ENCODE peak calls at places on chromosome 7, in four cellular contexts. R, U, D and L are unnamed samples.

GRCh38 chr7:138975343-138976104 is 5.7 kb downstream of the KIAA1549 start:
- DNase-seq in D (peak), R (no peak), U (no peak), L (no peak)

GRCh38 chr7:31904006-31904405 is 166.2 kb downstream of the PDE1C start:
- DNase-seq in R (no peak), D (no peak), U (no peak), L (no peak)

GRCh38 chr7:131072505-131073091 is 255.1 kb upstream of the MKLN1 start:
- DNase-seq in D (peak), R (no peak), U (no peak), L (no peak)

GRCh38 chr7:145845345-145845744 is 271.3 kb upstream of the CNTNAP2 start:
- DNase-seq in D (no peak), U (no peak), R (no peak), L (no peak)

GRCh38 chr7:1675673-1676549 is 5.8 kb downstream of the ELFN1 start:
- DNase-seq in U (no peak), R (no peak), D (no peak), L (no peak)

GRCh38 chr7:42236266-42237161 is 495 bp downstream of the GLI3 start:
- DNase-seq in D (no peak), R (no peak), U (peak), L (peak)

GRCh38 chr7:93218997-93219827 is 7.1 kb downstream of the HEPACAM2 start:
- DNase-seq in U (no peak), D (no peak), R (no peak), L (no peak)

GRCh38 chr7:101723835-101724234 is 93.6 kb upstream of the CUX1 start:
- DNase-seq in U (no peak), D (no peak), R (no peak), L (no peak)

GRCh38 chr7:120735791-120736190 is 122.2 kb downstream of the TSPAN12 start:
- DNase-seq in U (no peak), R (no peak), D (peak), L (peak)

GRCh38 chr7:47580175-47580701 is 1.7 kb downstream of the TNS3 start:
- DNase-seq in U (no peak), R (no peak), D (no peak), L (no peak)

GRCh38 chr7:27100601-27101187 is 1.8 kb downstream of the HOXA2 start:
- DNase-seq in U (no peak), D (no peak), R (no peak), L (no peak)

GRCh38 chr7:35255909-35256876 is 2.3 kb upstream of the TBX20 start:
- DNase-seq in U (no peak), D (no peak), R (no peak), L (no peak)

GRCh38 chr7:47684728-47685127 is 102.8 kb upstream of the TNS3 start:
- DNase-seq in R (no peak), D (no peak), U (no peak), L (no peak)

GRCh38 chr7:156650042-156650441 is 9.5 kb downstream of the RNF32 start:
- DNase-seq in U (no peak), R (no peak), D (no peak), L (no peak)

GRCh38 chr7:157690833-157691382 is 354.1 kb downstream of the DNAJB6 start:
- DNase-seq in R (peak), U (peak), D (peak), L (no peak)

GRCh38 chr7:34354906-34355305 is 303.1 kb upstream of the NPSR1 start:
- DNase-seq in R (no peak), U (no peak), D (no peak), L (no peak)

GRCh38 chr7:19097165-19097885 is 20.1 kb downstream of the TWIST1 start:
- DNase-seq in D (no peak), R (no peak), U (no peak), L (no peak)

GRCh38 chr7:107660381-107661080 is at the start of gene SLC26A4:
- DNase-seq in U (peak), R (no peak), D (peak), L (no peak)

GRCh38 chr7:84092207-84092606 is 102.4 kb downstream of the SEMA3A start:
- DNase-seq in R (no peak), D (no peak), U (no peak), L (no peak)

GRCh38 chr7:37440738-37441404 is 7.8 kb downstream of the ELMO1 start:
- DNase-seq in U (no peak), D (no peak), R (no peak), L (no peak)

GRCh38 chr7:154427527-154427926 is 375.3 kb downstream of the DPP6 start:
- DNase-seq in R (no peak), U (no peak), D (no peak), L (no peak)

GRCh38 chr7:129188372-129188891 is at the start of gene SMO:
- DNase-seq in R (no peak), U (peak), D (peak), L (no peak)

GRCh38 chr7:3648276-3648675 is 347.2 kb downstream of the SDK1 start:
- DNase-seq in D (no peak), U (no peak), R (no peak), L (no peak)

GRCh38 chr7:22726345-22726848 is 603 bp upstream of the IL6 start:
- DNase-seq in D (peak), R (peak), U (peak), L (peak)

GRCh38 chr7:129855234-129855673 is 97.5 kb downstream of the UBE2H start:
- DNase-seq in R (peak), U (no peak), D (no peak), L (peak)

GRCh38 chr7:70776627-70777101 is 355.3 kb upstream of the GALNT17 start:
- DNase-seq in R (no peak), U (no peak), D (peak), L (no peak)